ENCODE peak calls at places on chromosomes 2 and 18, in eight cellular contexts. L, Z, W, J, G, X, D and C are unnamed samples.
A peak's percentile ranks its signal among the peaks of the same experiment; 100 is the strongest.

GRCh38 chr18:808502-808901 is 3.5 kb downstream of the YES1 start:
- DNase-seq in W (no peak), J (no peak), Z (no peak), X (no peak), L (peak; percentile 9), G (no peak), D (no peak), C (no peak)

GRCh38 chr18:38545071-38545470 is 979.5 kb upstream of the CELF4 start:
- DNase-seq in G (no peak), X (no peak), Z (no peak), W (no peak), L (no peak), J (peak; percentile 32), D (no peak), C (no peak)

GRCh38 chr18:3857544-3857943 is 407.6 kb downstream of the TGIF1 start:
- DNase-seq in Z (no peak), J (no peak), G (no peak), D (no peak), X (no peak), W (no peak), L (peak; percentile 77), C (no peak)

GRCh38 chr2:240992572-240993291 is 5.7 kb upstream of the SNED1 start:
- DNase-seq in D (no peak), Z (no peak), W (peak; percentile 38), J (no peak), G (no peak), X (no peak), L (no peak), C (no peak)

GRCh38 chr2:26068602-26069298 is 34.9 kb downstream of the RAB10 start:
- DNase-seq in Z (no peak), W (peak; percentile 64), X (peak; percentile 75), J (no peak), D (peak; percentile 58), G (no peak), L (peak; percentile 91), C (no peak)

GRCh38 chr2:224551693-224552092 is 33.5 kb downstream of the CUL3 start:
- DNase-seq in G (no peak), Z (no peak), D (no peak), J (no peak), W (no peak), X (no peak), L (no peak), C (no peak)

GRCh38 chr2:30930716-30931115 is 123.5 kb upstream of the CAPN13 start:
- DNase-seq in Z (no peak), D (no peak), L (no peak), X (no peak), W (no peak), G (no peak), J (no peak), C (no peak)

GRCh38 chr2:165594935-165595255 is 125.4 kb downstream of the CSRNP3 start:
- DNase-seq in J (no peak), L (no peak), W (no peak), G (no peak), X (no peak), D (no peak), Z (no peak), C (no peak)

GRCh38 chr2:199303814-199304213 is 153.9 kb downstream of the SATB2 start:
- DNase-seq in X (peak; percentile 92), G (no peak), Z (no peak), W (no peak), J (no peak), L (peak; percentile 99), D (no peak), C (peak; percentile 9)

GRCh38 chr18:77099501-77100370 is 32.8 kb downstream of the MBP start:
- DNase-seq in W (peak; percentile 77), Z (no peak), G (no peak), J (no peak), D (no peak), X (no peak), L (no peak), C (no peak)

GRCh38 chr2:181239400-181239799 is 217.8 kb upstream of the ITGA4 start:
- DNase-seq in Z (no peak), X (no peak), J (no peak), L (no peak), G (no peak), D (peak; percentile 1), W (no peak), C (no peak)

GRCh38 chr2:50953021-50953420 is 78.9 kb downstream of the NRXN1 start:
- DNase-seq in G (no peak), J (no peak), W (no peak), D (no peak), X (peak; percentile 86), Z (no peak), L (peak; percentile 20), C (no peak)

GRCh38 chr18:40413160-40413559 is 1541.9 kb upstream of the PIK3C3 start:
- DNase-seq in L (peak; percentile 56), W (no peak), G (no peak), D (no peak), Z (peak; percentile 35), X (no peak), J (peak; percentile 67), C (no peak)

DNA sequence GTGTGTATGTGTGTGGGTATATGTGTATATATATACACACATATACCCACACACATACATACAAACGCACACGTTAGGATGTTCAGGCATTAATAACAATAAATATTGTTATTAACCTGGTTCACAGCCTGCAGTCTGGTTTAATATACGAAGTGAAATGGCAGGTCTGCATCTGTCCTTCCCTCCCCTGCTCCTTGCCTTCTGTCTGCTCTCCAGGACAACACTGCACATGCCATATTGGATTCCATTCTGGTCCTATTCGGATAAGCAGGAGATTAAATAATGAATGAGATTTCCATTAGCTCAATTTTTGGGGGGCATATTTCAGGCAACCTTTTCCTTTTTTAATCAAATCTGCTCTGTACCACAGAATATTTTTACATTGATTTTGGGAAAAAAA is 158.0 kb downstream of the CELF4 start:
- DNase-seq in J (no peak), Z (no peak), W (no peak), X (no peak), G (no peak), L (no peak), D (no peak), C (no peak)
- H3K4me3 ChIP-seq in J (no peak overlapping the region), Z (no peak overlapping the region), W (no peak overlapping the region), X (no peak overlapping the region), G (no peak overlapping the region), L (no peak overlapping the region), D (no peak overlapping the region), C (no peak overlapping the region)

DNA sequence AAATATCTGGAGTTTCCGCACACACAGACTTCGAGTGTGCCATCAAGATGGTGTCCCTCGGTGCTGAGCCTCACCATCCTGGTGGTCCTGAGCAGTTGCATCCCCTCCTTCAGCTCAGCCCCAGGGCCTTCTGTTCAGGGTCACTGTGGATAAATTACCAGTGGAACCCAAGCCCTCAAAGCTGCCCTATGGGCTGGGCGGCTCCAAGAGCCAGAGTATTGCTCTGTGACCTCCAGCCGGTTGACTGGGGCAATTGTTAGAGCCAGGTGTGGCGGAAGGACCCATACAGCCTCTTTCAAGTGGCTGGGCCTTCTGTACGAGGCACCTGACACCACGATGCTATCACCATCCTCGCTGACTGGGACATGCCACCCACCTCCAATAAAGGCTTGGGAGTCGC is 215.5 kb downstream of the GBX2 start:
- DNase-seq in L (no peak), W (no peak), Z (no peak), D (no peak), X (no peak), G (no peak), J (no peak), C (no peak)
- H3K4me1 ChIP-seq in L (no peaks in the 10 kb centered on the region), W (no peaks in the 10 kb centered on the region), Z (peaks cover 22% of the 10 kb centered on the region), D (no peaks in the 10 kb centered on the region), X (no peaks in the 10 kb centered on the region), G (peaks cover 7% of the 10 kb centered on the region), J (no peaks in the 10 kb centered on the region), C (no peaks in the 10 kb centered on the region)

GRCh38 chr2:201204655-201205515 is 21.9 kb downstream of the CASP10 start:
- DNase-seq in L (no peak), D (no peak), X (no peak), G (no peak), Z (no peak), J (no peak), W (no peak), C (no peak)

GRCh38 chr2:201201371-201201770 is 18.4 kb downstream of the CASP10 start:
- DNase-seq in W (no peak), J (no peak), X (no peak), L (no peak), D (no peak), G (no peak), Z (no peak), C (no peak)

GRCh38 chr2:201200345-201200744 is 17.4 kb downstream of the CASP10 start:
- DNase-seq in J (no peak), G (no peak), L (no peak), W (no peak), X (no peak), D (no peak), Z (no peak), C (no peak)

GRCh38 chr2:201205516-201205850 is 22.5 kb downstream of the CASP10 start:
- DNase-seq in J (no peak), L (peak; percentile 73), Z (no peak), G (no peak), D (no peak), W (no peak), X (no peak), C (no peak)

DNA sequence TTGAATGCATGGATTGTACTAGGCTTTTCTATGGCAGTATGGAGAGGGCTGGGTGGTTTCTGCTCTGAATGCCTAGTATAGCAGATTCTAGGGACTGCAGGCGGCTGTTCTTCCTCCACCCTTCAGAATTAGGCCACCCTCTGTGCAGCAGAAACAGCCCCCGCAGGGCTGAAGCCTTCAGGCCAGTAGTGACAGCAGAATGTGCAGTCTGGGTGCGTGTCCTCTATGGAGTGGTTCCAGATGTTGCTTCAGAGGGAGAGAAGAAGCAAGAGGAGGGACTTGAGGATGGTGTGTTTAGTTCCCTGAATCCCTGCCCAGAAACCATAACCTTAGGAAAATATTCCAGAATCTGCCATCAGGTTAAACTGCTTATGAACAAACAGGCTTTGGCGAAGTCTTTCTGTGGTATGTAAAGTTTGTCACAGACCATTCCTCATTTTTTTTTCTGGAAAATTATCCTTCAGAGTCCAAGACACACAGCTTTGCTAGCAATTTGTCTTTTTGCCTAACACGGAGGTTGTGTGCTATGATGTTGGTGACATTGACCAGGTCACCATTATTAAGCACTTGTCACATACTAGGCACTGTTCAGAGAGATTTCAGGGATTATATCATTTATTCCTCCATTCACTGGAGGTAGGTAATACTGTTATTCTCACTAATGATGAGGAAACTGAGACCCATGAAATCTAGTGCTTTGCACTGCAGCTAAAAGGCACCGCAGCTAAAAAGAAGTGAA is 21.1 kb downstream of the CASP10 start:
- DNase-seq in D (no peak), W (no peak), G (no peak), L (peak; percentile 90), X (peak; percentile 86), Z (no peak), J (no peak), C (no peak)
- H3K4me3 ChIP-seq in D (no peak overlapping the region), W (no peak overlapping the region), G (no peak overlapping the region), L (no peak overlapping the region), X (no peak overlapping the region), Z (no peak overlapping the region), J (no peak overlapping the region), C (no peak overlapping the region)

DNA sequence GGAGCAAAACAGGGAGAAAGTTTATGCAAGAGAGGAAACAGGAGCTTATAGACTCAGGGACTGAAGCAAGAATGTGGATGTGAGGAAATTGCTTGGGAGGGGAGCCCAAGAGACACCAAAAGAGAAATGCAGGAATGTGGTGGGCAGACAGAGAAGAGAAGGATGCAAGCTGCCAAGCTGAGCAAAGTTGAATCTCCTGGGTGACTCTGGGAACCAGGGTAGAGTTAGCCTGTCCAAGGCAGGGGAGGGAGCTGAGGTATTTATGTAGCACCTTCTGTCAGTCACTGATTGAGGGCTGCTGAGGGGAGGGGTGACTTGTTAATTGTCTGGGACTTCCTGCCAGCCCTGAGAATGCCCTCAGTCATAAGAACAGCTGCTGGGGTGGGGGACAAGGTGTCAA is 464.3 kb downstream of the NBAS start:
- DNase-seq in J (no peak), X (peak; percentile 44), L (no peak), G (no peak), Z (no peak), D (no peak), W (no peak), C (no peak)
- H3K4me1 ChIP-seq in J (no peaks in the 10 kb centered on the region), X (peaks cover 31% of the 10 kb centered on the region), L (no peaks in the 10 kb centered on the region), G (no peaks in the 10 kb centered on the region), Z (peaks cover 2% of the 10 kb centered on the region), D (no peaks in the 10 kb centered on the region), W (no peaks in the 10 kb centered on the region), C (no peaks in the 10 kb centered on the region)